ENCODE peak calls at places on chromosomes 11 and 22, in four cellular contexts. One of them, this sample, is unnamed.

GRCh38 chr11:121451178-121451981 is 734 bp upstream of the SORL1 start:
- DNase-seq in colonic mucosa: peak
- DNase-seq in endothelial cell: no peak
- DNase-seq in uterus: no peak
- DNase-seq in this sample: peak

GRCh38 chr11:93611836-93612677 is 49.4 kb upstream of the CEP295 start:
- DNase-seq in endothelial cell: no peak
- DNase-seq in colonic mucosa: peak
- DNase-seq in uterus: no peak
- DNase-seq in this sample: no peak

GRCh38 chr11:13955971-13956421 is 6.5 kb upstream of the SPON1 start:
- DNase-seq in uterus: peak
- DNase-seq in colonic mucosa: peak
- DNase-seq in endothelial cell: peak
- DNase-seq in this sample: peak

GRCh38 chr22:28799834-28800307 is 498 bp downstream of the XBP1 start:
- DNase-seq in endothelial cell: peak
- DNase-seq in uterus: peak
- DNase-seq in colonic mucosa: peak
- DNase-seq in this sample: peak

GRCh38 chr11:85974126-85974525 is 94.8 kb downstream of the PICALM start:
- DNase-seq in endothelial cell: no peak
- DNase-seq in uterus: no peak
- DNase-seq in colonic mucosa: no peak
- DNase-seq in this sample: no peak

GRCh38 chr11:62708423-62709261 is 1.2 kb downstream of the GNG3 start:
- DNase-seq in uterus: peak
- DNase-seq in endothelial cell: peak
- DNase-seq in colonic mucosa: peak
- DNase-seq in this sample: peak

GRCh38 chr22:18023509-18024275 is 669 bp downstream of the MICAL3 start:
- DNase-seq in colonic mucosa: peak
- DNase-seq in uterus: peak
- DNase-seq in endothelial cell: peak
- DNase-seq in this sample: peak

GRCh38 chr22:29831958-29832357 is 6.1 kb downstream of the ASCC2 start:
- DNase-seq in uterus: no peak
- DNase-seq in endothelial cell: no peak
- DNase-seq in colonic mucosa: no peak
- DNase-seq in this sample: no peak

GRCh38 chr22:49968831-49969661 is 8.5 kb downstream of the PIM3 start:
- DNase-seq in colonic mucosa: no peak
- DNase-seq in uterus: peak
- DNase-seq in endothelial cell: peak
- DNase-seq in this sample: no peak

GRCh38 chr11:112477929-112478317 is 217.3 kb upstream of the PLET1 start:
- DNase-seq in colonic mucosa: no peak
- DNase-seq in uterus: no peak
- DNase-seq in endothelial cell: no peak
- DNase-seq in this sample: no peak

GRCh38 chr11:46222485-46223251 is 54.8 kb upstream of the CREB3L1 start:
- DNase-seq in uterus: no peak
- DNase-seq in colonic mucosa: peak
- DNase-seq in endothelial cell: peak
- DNase-seq in this sample: no peak

GRCh38 chr11:11149671-11150459 is 203.2 kb downstream of the CSNK2A3 start:
- DNase-seq in uterus: no peak
- DNase-seq in endothelial cell: no peak
- DNase-seq in colonic mucosa: no peak
- DNase-seq in this sample: no peak

GRCh38 chr11:124277809-124278208 is 21.6 kb downstream of the OR8G5 start:
- DNase-seq in uterus: no peak
- DNase-seq in endothelial cell: no peak
- DNase-seq in colonic mucosa: no peak
- DNase-seq in this sample: no peak

GRCh38 chr11:44319170-44319551 is 9.2 kb upstream of the ALX4 start:
- DNase-seq in colonic mucosa: no peak
- DNase-seq in uterus: no peak
- DNase-seq in endothelial cell: no peak
- DNase-seq in this sample: no peak

GRCh38 chr11:68460741-68461283 is at the start of gene PPP6R3:
- DNase-seq in uterus: no peak
- DNase-seq in endothelial cell: no peak
- DNase-seq in colonic mucosa: no peak
- DNase-seq in this sample: no peak

GRCh38 chr11:128506384-128506783 is 81.0 kb downstream of the ETS1 start:
- DNase-seq in colonic mucosa: no peak
- DNase-seq in endothelial cell: no peak
- DNase-seq in uterus: no peak
- DNase-seq in this sample: no peak

GRCh38 chr11:90805172-90805571 is 582.3 kb upstream of the CHORDC1 start:
- DNase-seq in endothelial cell: no peak
- DNase-seq in uterus: no peak
- DNase-seq in colonic mucosa: no peak
- DNase-seq in this sample: no peak

GRCh38 chr11:73384871-73385692 is 8.9 kb downstream of the RELT start:
- DNase-seq in endothelial cell: no peak
- DNase-seq in colonic mucosa: peak
- DNase-seq in uterus: no peak
- DNase-seq in this sample: peak

GRCh38 chr11:382081-382643 is 11.8 kb upstream of the PKP3 start:
- DNase-seq in colonic mucosa: no peak
- DNase-seq in uterus: no peak
- DNase-seq in endothelial cell: no peak
- DNase-seq in this sample: no peak

GRCh38 chr22:32327066-32327465 is 30.6 kb upstream of the RFPL3 start:
- DNase-seq in colonic mucosa: no peak
- DNase-seq in uterus: no peak
- DNase-seq in endothelial cell: no peak
- DNase-seq in this sample: peak

GRCh38 chr11:111417011-111417765 is 38.1 kb upstream of the POU2AF1 start:
- DNase-seq in endothelial cell: no peak
- DNase-seq in colonic mucosa: no peak
- DNase-seq in uterus: no peak
- DNase-seq in this sample: no peak

GRCh38 chr11:62005231-62005661 is 37.8 kb upstream of the FTH1 start:
- DNase-seq in endothelial cell: no peak
- DNase-seq in colonic mucosa: no peak
- DNase-seq in uterus: no peak
- DNase-seq in this sample: no peak

GRCh38 chr11:78940500-78941225 is 366.0 kb upstream of the NARS2 start:
- DNase-seq in colonic mucosa: no peak
- DNase-seq in uterus: no peak
- DNase-seq in endothelial cell: no peak
- DNase-seq in this sample: no peak

GRCh38 chr11:28010001-28010400 is 98.0 kb downstream of the KIF18A start:
- DNase-seq in endothelial cell: no peak
- DNase-seq in uterus: no peak
- DNase-seq in colonic mucosa: no peak
- DNase-seq in this sample: no peak

GRCh38 chr11:68402355-68403031 is 58.1 kb upstream of the PPP6R3 start:
- DNase-seq in colonic mucosa: no peak
- DNase-seq in endothelial cell: no peak
- DNase-seq in uterus: no peak
- DNase-seq in this sample: no peak

GRCh38 chr11:111938687-111939160 is 1.6 kb downstream of the DIXDC1 start:
- DNase-seq in endothelial cell: no peak
- DNase-seq in colonic mucosa: no peak
- DNase-seq in uterus: peak
- DNase-seq in this sample: no peak

GRCh38 chr22:40212126-40212525 is 34.4 kb downstream of the TNRC6B start:
- DNase-seq in colonic mucosa: no peak
- DNase-seq in uterus: no peak
- DNase-seq in endothelial cell: no peak
- DNase-seq in this sample: no peak

GRCh38 chr22:49092751-49093150 is 734.9 kb downstream of the BRD1 start:
- DNase-seq in endothelial cell: no peak
- DNase-seq in colonic mucosa: no peak
- DNase-seq in uterus: no peak
- DNase-seq in this sample: no peak

GRCh38 chr11:47136327-47136726 is 40.4 kb downstream of the ARFGAP2 start:
- DNase-seq in endothelial cell: no peak
- DNase-seq in colonic mucosa: no peak
- DNase-seq in uterus: no peak
- DNase-seq in this sample: no peak

GRCh38 chr22:25084405-25085107 is 115.1 kb upstream of the CRYBB3 start:
- DNase-seq in colonic mucosa: no peak
- DNase-seq in uterus: no peak
- DNase-seq in endothelial cell: no peak
- DNase-seq in this sample: no peak

GRCh38 chr11:33980896-33981295 is 70.6 kb upstream of the CAPRIN1 start:
- DNase-seq in colonic mucosa: no peak
- DNase-seq in uterus: no peak
- DNase-seq in endothelial cell: peak
- DNase-seq in this sample: no peak

GRCh38 chr11:15178214-15178613 is 63.5 kb downstream of the INSC start:
- DNase-seq in endothelial cell: no peak
- DNase-seq in uterus: no peak
- DNase-seq in colonic mucosa: no peak
- DNase-seq in this sample: no peak

GRCh38 chr11:11396290-11397042 is 43.4 kb upstream of the CSNK2A3 start:
- DNase-seq in endothelial cell: no peak
- DNase-seq in colonic mucosa: no peak
- DNase-seq in uterus: peak
- DNase-seq in this sample: no peak

GRCh38 chr11:122998727-122999370 is 17.2 kb upstream of the BSX start:
- DNase-seq in uterus: no peak
- DNase-seq in endothelial cell: no peak
- DNase-seq in colonic mucosa: no peak
- DNase-seq in this sample: no peak

GRCh38 chr22:36738416-36739020 is 35.0 kb upstream of the CACNG2 start:
- DNase-seq in endothelial cell: no peak
- DNase-seq in uterus: no peak
- DNase-seq in colonic mucosa: no peak
- DNase-seq in this sample: no peak

GRCh38 chr11:15565846-15566245 is 451.1 kb downstream of the INSC start:
- DNase-seq in colonic mucosa: no peak
- DNase-seq in uterus: no peak
- DNase-seq in endothelial cell: no peak
- DNase-seq in this sample: no peak

GRCh38 chr22:26635117-26635516 is 13.4 kb downstream of the CRYBA4 start:
- DNase-seq in uterus: no peak
- DNase-seq in endothelial cell: no peak
- DNase-seq in colonic mucosa: no peak
- DNase-seq in this sample: no peak

GRCh38 chr11:34411786-34412185 is 26.9 kb upstream of the CAT start:
- DNase-seq in endothelial cell: no peak
- DNase-seq in uterus: no peak
- DNase-seq in colonic mucosa: no peak
- DNase-seq in this sample: no peak

GRCh38 chr11:93542753-93543246 is 391 bp downstream of the SMCO4 start:
- DNase-seq in endothelial cell: no peak
- DNase-seq in uterus: no peak
- DNase-seq in colonic mucosa: peak
- DNase-seq in this sample: no peak

GRCh38 chr22:48940988-48941902 is 886.4 kb downstream of the BRD1 start:
- DNase-seq in endothelial cell: no peak
- DNase-seq in colonic mucosa: peak
- DNase-seq in uterus: no peak
- DNase-seq in this sample: peak